ENCODE peak calls at places on chromosomes 6 and 20, in eight cellular contexts. D is HCT116, Q is pancreas, G is transverse colon, A is stomach, J is Panc1, F is sigmoid colon, N is upper lobe of right lung. C is an unnamed sample.

GRCh38 chr6:21753571-21754108 is 160.1 kb downstream of the SOX4 start:
- DNase-seq in G (no peak), J (no peak), Q (no peak), N (no peak), A (no peak), F (no peak), D (no peak), C (no peak)

GRCh38 chr6:34391711-34392496 is 565 bp downstream of the NUDT3 start:
- DNase-seq in D (no peak), N (peak; percentile 85), F (peak; percentile 81), A (peak; percentile 55), Q (peak; percentile 83), G (peak; percentile 61), J (no peak), C (peak; percentile 57)

GRCh38 chr6:32073066-32073465 is 34.9 kb downstream of the CYP21A2 start:
- DNase-seq in J (no peak), F (no peak), D (no peak), G (no peak), A (no peak), Q (no peak), N (no peak), C (no peak)

GRCh38 chr6:45654673-45655072 is 276.9 kb upstream of the SUPT3H start:
- DNase-seq in N (no peak), A (no peak), G (no peak), Q (no peak), J (no peak), D (no peak), F (no peak), C (no peak)

GRCh38 chr6:123519191-123519510 is 117.6 kb downstream of the TRDN start:
- DNase-seq in A (no peak), G (no peak), F (peak; percentile 76), D (no peak), Q (no peak), N (no peak), J (no peak), C (no peak)

GRCh38 chr20:37318046-37318445 is 27.9 kb upstream of the SRC start:
- DNase-seq in Q (no peak), F (no peak), G (no peak), J (no peak), N (no peak), D (no peak), A (no peak), C (no peak)

GRCh38 chr20:21490105-21490504 is 23.8 kb downstream of the NKX2-2 start:
- DNase-seq in N (no peak), D (no peak), F (no peak), J (no peak), A (no peak), Q (no peak), G (no peak), C (no peak)

GRCh38 chr6:145626857-145627256 is 108.5 kb downstream of the EPM2A start:
- DNase-seq in N (no peak), Q (no peak), D (no peak), G (no peak), J (no peak), A (no peak), F (no peak), C (no peak)

GRCh38 chr6:27156874-27157460 is 90.5 kb upstream of the PRSS16 start:
- DNase-seq in N (no peak), G (no peak), Q (no peak), F (no peak), A (no peak), J (no peak), D (no peak), C (no peak)

GRCh38 chr6:140487586-140487985 is 1113.1 kb upstream of the CITED2 start:
- DNase-seq in N (no peak), D (no peak), F (no peak), G (no peak), A (no peak), J (no peak), Q (no peak), C (no peak)

GRCh38 chr6:92114797-92115196 is 1304.6 kb downstream of the EPHA7 start:
- DNase-seq in F (peak; percentile 62), G (no peak), Q (no peak), J (no peak), A (no peak), N (no peak), D (no peak), C (no peak)

GRCh38 chr6:139695361-139695760 is 320.9 kb upstream of the CITED2 start:
- DNase-seq in J (no peak), N (no peak), A (no peak), Q (no peak), G (no peak), F (no peak), D (no peak), C (no peak)

GRCh38 chr6:143362192-143362558 is 88.3 kb downstream of the ADAT2 start:
- DNase-seq in Q (no peak), A (no peak), D (no peak), G (no peak), J (no peak), N (no peak), F (no peak), C (no peak)

GRCh38 chr20:23320317-23320716 is 30.3 kb upstream of the NXT1 start:
- DNase-seq in Q (no peak), N (no peak), F (no peak), G (no peak), D (peak; percentile 26), A (no peak), J (no peak), C (no peak)

GRCh38 chr20:25508083-25508770 is 77.1 kb downstream of the NINL start:
- DNase-seq in D (no peak), J (no peak), N (no peak), F (no peak), G (peak; percentile 20), Q (peak; percentile 50), A (no peak), C (peak; percentile 35)

GRCh38 chr6:112640895-112641294 is 293.8 kb downstream of the RFPL4B start:
- DNase-seq in D (no peak), J (no peak), N (no peak), A (no peak), F (no peak), G (no peak), Q (no peak), C (no peak)

GRCh38 chr20:36873498-36874189 is 2.3 kb upstream of the TLDC2 start:
- DNase-seq in J (no peak), F (no peak), A (no peak), N (no peak), Q (peak; percentile 1), G (no peak), D (no peak), C (no peak)

GRCh38 chr6:112269165-112269564 is 14.8 kb upstream of the LAMA4 start:
- DNase-seq in F (no peak), D (no peak), N (no peak), Q (no peak), G (no peak), J (no peak), A (no peak), C (no peak)

GRCh38 chr20:17963114-17963897 is 5.3 kb downstream of the SNX5 start:
- DNase-seq in F (no peak), N (no peak), A (no peak), D (no peak), J (no peak), G (no peak), Q (no peak), C (no peak)
- H3K36me3 ChIP-seq in F (no peaks in the 10 kb centered on the region), N (no peaks in the 10 kb centered on the region), A (no peaks in the 10 kb centered on the region), D (peaks cover 30% of the 10 kb centered on the region), J (peaks cover 10% of the 10 kb centered on the region), G (no peaks in the 10 kb centered on the region), Q (no peaks in the 10 kb centered on the region), C (no peaks in the 10 kb centered on the region)

GRCh38 chr6:33380272-33380981 is 11.2 kb upstream of the KIFC1 start:
- DNase-seq in F (no peak), J (no peak), D (no peak), G (no peak), N (no peak), Q (no peak), A (no peak), C (no peak)

GRCh38 chr6:33383427-33384185 is 8.0 kb upstream of the KIFC1 start:
- DNase-seq in N (no peak), G (no peak), A (no peak), D (no peak), F (no peak), J (no peak), Q (no peak), C (no peak)

GRCh38 chr6:33390173-33390572 is 1.4 kb upstream of the KIFC1 start:
- DNase-seq in J (no peak), N (no peak), A (no peak), G (no peak), Q (no peak), F (no peak), D (no peak), C (no peak)

GRCh38 chr6:33384581-33385020 is 7.0 kb upstream of the KIFC1 start:
- DNase-seq in A (no peak), D (peak; percentile 72), J (no peak), F (no peak), G (no peak), Q (no peak), N (no peak), C (no peak)
- TF ChIP-seq CTCF in A (no peak), D (peak; percentile 71), J (peak; percentile 75), F (peak; percentile 16), G (peak; percentile 18), Q (no peak), N (peak; percentile 31), C (no peak)

GRCh38 chr20:64074184-64074789 is 5.0 kb downstream of the RGS19 start:
- DNase-seq in N (no peak), D (no peak), Q (no peak), A (no peak), F (no peak), G (no peak), J (no peak), C (no peak)

GRCh38 chr20:64076061-64076997 is 3.0 kb downstream of the RGS19 start:
- DNase-seq in A (no peak), J (no peak), F (no peak), D (no peak), Q (no peak), G (no peak), N (no peak), C (no peak)

GRCh38 chr20:64075556-64075955 is 3.8 kb downstream of the RGS19 start:
- DNase-seq in Q (no peak), A (no peak), G (no peak), N (no peak), J (no peak), D (no peak), F (no peak), C (no peak)

GRCh38 chr20:64073476-64074183 is 5.7 kb downstream of the RGS19 start:
- DNase-seq in Q (no peak), A (no peak), F (no peak), N (no peak), G (no peak), J (no peak), D (no peak), C (no peak)

GRCh38 chr20:64074963-64075362 is 4.4 kb downstream of the RGS19 start:
- DNase-seq in G (no peak), N (no peak), A (no peak), Q (no peak), J (no peak), D (no peak), F (no peak), C (no peak)
- H3K36me3 ChIP-seq in G (no peaks in the 10 kb centered on the region), N (peaks cover 15% of the 10 kb centered on the region), A (peaks cover 50% of the 10 kb centered on the region), Q (no peaks in the 10 kb centered on the region), J (no peaks in the 10 kb centered on the region), D (no peaks in the 10 kb centered on the region), F (peaks cover 3% of the 10 kb centered on the region), C (no peaks in the 10 kb centered on the region)

DNA sequence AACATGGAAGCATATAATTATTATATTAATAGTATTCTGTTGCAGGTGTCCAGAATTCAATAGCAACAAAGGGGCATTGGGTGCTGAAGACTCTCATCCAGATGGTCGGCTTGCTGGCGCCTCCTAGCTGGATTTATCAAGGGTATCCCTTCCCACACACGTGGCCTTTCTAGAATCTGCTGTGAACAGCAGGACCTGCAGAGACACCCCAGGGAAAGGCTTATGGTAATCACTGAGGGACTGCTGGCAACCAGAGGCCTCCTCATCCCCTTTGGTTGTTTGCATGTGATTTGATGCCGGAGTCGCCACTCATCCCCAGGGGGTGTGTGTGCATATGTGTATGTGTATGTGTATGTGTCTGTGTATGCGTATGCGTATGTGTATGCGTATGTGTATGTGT is 20.6 kb downstream of the ZFP64 start:
- DNase-seq in A (no peak), G (no peak), N (no peak), F (no peak), D (no peak), Q (no peak), J (no peak), C (no peak)
- TF ChIP-seq CTCF in A (no peak), G (no peak), N (no peak), F (no peak), D (no peak), Q (no peak), J (no peak), C (no peak)